ENCODE peak calls at places on chromosomes 6 and 20, in ten cellular contexts. F is activated T-cell treated with anti-CD3 and anti-CD28 coated beads, Interleukin-2, amount 50 U/mL, for 48 hours; W is GM04504; G is nucleus accumbens; A is NCI-H345; P is hepatic stellate cell; R is AG10803; J is activated T-helper 1 cell treated with Interleukin-2 at 50 U/mL for 16 hours; B is mammary epithelial cell; I is GM12865. D is an unnamed sample.
A peak's percentile ranks its signal among the peaks of the same experiment; 100 is the strongest.

GRCh38 chr6:5399391-5399790 is 138.1 kb downstream of the FARS2 start:
- DNase-seq in J (no peak), F (no peak), G (no peak), I (no peak), P (no peak), B (no peak), W (no peak), A (no peak), R (no peak), D (no peak)

GRCh38 chr6:39681566-39682250 is 43.5 kb downstream of the KIF6 start:
- DNase-seq in R (peak; percentile 44), W (no peak), F (no peak), I (no peak), J (no peak), B (no peak), P (peak; percentile 15), G (no peak), A (no peak), D (no peak)

GRCh38 chr6:110355031-110355430 is 3.1 kb downstream of the METTL24 start:
- DNase-seq in A (no peak), I (no peak), P (no peak), B (no peak), W (no peak), F (no peak), J (no peak), R (no peak), G (no peak), D (no peak)

GRCh38 chr20:16263582-16263981 is 309.7 kb downstream of the KIF16B start:
- DNase-seq in G (no peak), J (no peak), W (no peak), R (no peak), A (no peak), I (no peak), P (no peak), B (no peak), F (no peak), D (no peak)

GRCh38 chr20:62616728-62617621 is 25.3 kb upstream of the SLCO4A1 start:
- DNase-seq in B (peak; percentile 26), A (peak; percentile 79), J (peak; percentile 37), R (peak; percentile 39), W (no peak), G (no peak), P (peak; percentile 91), I (peak; percentile 78), F (peak; percentile 88), D (peak; percentile 60)

GRCh38 chr20:23608251-23608846 is 2.6 kb upstream of the CST9 start:
- DNase-seq in J (no peak), A (no peak), F (no peak), I (no peak), B (no peak), P (no peak), G (no peak), W (no peak), R (no peak), D (no peak)

GRCh38 chr6:7914991-7915789 is 4.6 kb upstream of the TXNDC5 start:
- DNase-seq in I (peak; percentile 69), J (no peak), R (peak; percentile 98), P (peak; percentile 70), B (no peak), G (no peak), A (no peak), W (peak; percentile 90), F (no peak), D (no peak)

GRCh38 chr20:1263853-1264252 is 2.2 kb upstream of the SNPH start:
- DNase-seq in P (no peak), R (peak; percentile 52), I (no peak), W (no peak), B (no peak), A (no peak), F (no peak), G (no peak), J (no peak), D (no peak)